ENCODE peak calls at places on chromosomes 2 and 18, in five cellular contexts. C is NB4, F is IMR-90, P is NCI-H1105, D is amniotic stem cell. W is an unnamed sample.

GRCh38 chr2:240688563-240688919 is 3.1 kb upstream of the AQP12A start:
- DNase-seq in C (no peak), F (no peak), P (no peak), D (no peak), W (no peak)

GRCh38 chr2:197952540-197953202 is 148.3 kb downstream of the PLCL1 start:
- DNase-seq in C (peak), F (no peak), P (no peak), D (no peak), W (no peak)

GRCh38 chr2:31075936-31076590 is 62.2 kb downstream of the GALNT14 start:
- DNase-seq in C (no peak), F (no peak), P (no peak), D (no peak), W (no peak)

GRCh38 chr2:217064234-217065103 is 204.6 kb upstream of the TNP1 start:
- DNase-seq in C (peak), F (no peak), P (no peak), D (no peak), W (no peak)

GRCh38 chr2:142112648-142113278 is 18.1 kb downstream of the LRP1B start:
- DNase-seq in C (peak), F (peak), P (no peak), D (peak), W (no peak)

GRCh38 chr18:49071365-49071764 is 120.6 kb upstream of the SMAD7 start:
- DNase-seq in C (no peak), F (no peak), P (no peak), D (no peak), W (no peak)

GRCh38 chr18:62741118-62741566 is 25.8 kb downstream of the PHLPP1 start:
- DNase-seq in C (peak), F (peak), P (no peak), D (no peak), W (no peak)

GRCh38 chr2:229141626-229142025 is 129.5 kb downstream of the PID1 start:
- DNase-seq in C (no peak), F (peak), P (no peak), D (peak), W (peak)

GRCh38 chr2:69082430-69082997 is 69.5 kb downstream of the ANTXR1 start:
- DNase-seq in C (no peak), F (peak), P (peak), D (peak), W (peak)

GRCh38 chr2:235358981-235359471 is 134.8 kb upstream of the AGAP1 start:
- DNase-seq in C (no peak), F (peak), P (no peak), D (no peak), W (no peak)

GRCh38 chr2:231573698-231574421 is 18.8 kb upstream of the TEX44 start:
- DNase-seq in C (no peak), F (no peak), P (no peak), D (no peak), W (no peak)

GRCh38 chr18:54127759-54128378 is 96.6 kb downstream of the MBD2 start:
- DNase-seq in C (peak), F (peak), P (peak), D (peak), W (peak)

GRCh38 chr18:7746106-7746505 is 179.0 kb downstream of the PTPRM start:
- DNase-seq in C (no peak), F (no peak), P (no peak), D (no peak), W (no peak)

GRCh38 chr2:218332920-218333645 is 23.6 kb upstream of the CATIP start:
- DNase-seq in C (peak), F (no peak), P (no peak), D (no peak), W (no peak)

GRCh38 chr2:44053456-44053855 is 57.7 kb upstream of the LRPPRC start:
- DNase-seq in C (no peak), F (no peak), P (no peak), D (no peak), W (no peak)

GRCh38 chr2:19883486-19883885 is 18.3 kb downstream of the TTC32 start:
- DNase-seq in C (no peak), F (no peak), P (no peak), D (no peak), W (no peak)

GRCh38 chr2:239193925-239194687 is 206.7 kb downstream of the HDAC4 start:
- DNase-seq in C (no peak), F (no peak), P (no peak), D (no peak), W (no peak)

GRCh38 chr2:230570987-230571386 is 141.7 kb upstream of the CAB39 start:
- DNase-seq in C (no peak), F (no peak), P (no peak), D (no peak), W (no peak)

GRCh38 chr2:77725045-77725444 is 202.9 kb upstream of the LRRTM4 start:
- DNase-seq in C (no peak), F (no peak), P (no peak), D (no peak), W (no peak)

GRCh38 chr2:3066831-3067230 is 310.8 kb downstream of the EIPR1 start:
- DNase-seq in C (no peak), F (no peak), P (no peak), D (no peak), W (no peak)

GRCh38 chr2:85631316-85631715 is 15.3 kb downstream of the USP39 start:
- DNase-seq in C (no peak), F (no peak), P (no peak), D (no peak), W (no peak)

GRCh38 chr2:142716463-142717242 is 160.8 kb upstream of the KYNU start:
- DNase-seq in C (no peak), F (peak), P (no peak), D (no peak), W (no peak)

GRCh38 chr18:14768241-14768640 is 20.3 kb downstream of the ANKRD30B start:
- DNase-seq in C (no peak), F (no peak), P (no peak), D (no peak), W (no peak)

GRCh38 chr2:237731663-237732062 is 66.9 kb upstream of the RBM44 start:
- DNase-seq in C (peak), F (peak), P (no peak), D (peak), W (peak)

GRCh38 chr18:63249781-63250180 is 69.8 kb downstream of the BCL2 start:
- DNase-seq in C (no peak), F (no peak), P (no peak), D (no peak), W (no peak)

GRCh38 chr2:23293063-23293462 is 91.9 kb upstream of the KLHL29 start:
- DNase-seq in C (peak), F (no peak), P (no peak), D (no peak), W (peak)

GRCh38 chr18:36708366-36708765 is 120.4 kb downstream of the TPGS2 start:
- DNase-seq in C (no peak), F (no peak), P (no peak), D (no peak), W (no peak)

GRCh38 chr2:19669126-19669525 is 232.7 kb downstream of the TTC32 start:
- DNase-seq in C (no peak), F (no peak), P (no peak), D (no peak), W (no peak)

GRCh38 chr2:240848900-240849680 is 19.5 kb upstream of the AGXT start:
- DNase-seq in C (no peak), F (no peak), P (no peak), D (no peak), W (no peak)